ENCODE peak calls at places on chromosomes 2 and 18, in seven cellular contexts. D, J, H, F, I, P and O are unnamed samples.
A peak's percentile ranks its signal among the peaks of the same experiment; 100 is the strongest.

GRCh38 chr2:109185801-109186570 is 57.0 kb downstream of the SH3RF3 start:
- DNase-seq in I (no peak), F (no peak), P (peak; percentile 70), J (peak; percentile 42), D (peak; percentile 80), H (peak; percentile 34), O (no peak)

GRCh38 chr2:170255971-170256370 is 78.0 kb downstream of the MYO3B start:
- DNase-seq in H (no peak), D (no peak), J (no peak), F (no peak), I (no peak), P (no peak), O (no peak)

GRCh38 chr2:221422516-221423211 is 149.4 kb downstream of the EPHA4 start:
- DNase-seq in I (no peak), D (no peak), H (no peak), J (no peak), P (peak; percentile 72), F (no peak), O (no peak)

GRCh38 chr2:120576509-120577474 is 158.9 kb upstream of the GLI2 start:
- DNase-seq in H (no peak), F (no peak), D (no peak), J (no peak), I (no peak), P (peak; percentile 51), O (no peak)

GRCh38 chr2:239952251-239952650 is 72.9 kb downstream of the NDUFA10 start:
- DNase-seq in D (no peak), F (no peak), P (no peak), H (no peak), I (no peak), J (no peak), O (no peak)

GRCh38 chr2:28437918-28438317 is 45.3 kb downstream of the FOSL2 start:
- DNase-seq in F (no peak), P (no peak), H (no peak), J (no peak), I (no peak), D (no peak), O (no peak)

GRCh38 chr2:88582030-88582429 is 45.2 kb downstream of the EIF2AK3 start:
- DNase-seq in J (no peak), F (no peak), H (no peak), P (no peak), I (no peak), D (no peak), O (no peak)

GRCh38 chr2:176931588-176932563 is 280.7 kb upstream of the HNRNPA3 start:
- DNase-seq in D (peak; percentile 22), P (peak; percentile 27), H (no peak), J (no peak), I (peak; percentile 75), F (no peak), O (no peak)

GRCh38 chr2:85737961-85738360 is 15.8 kb upstream of the ATOH8 start:
- DNase-seq in J (no peak), D (peak; percentile 81), I (no peak), F (no peak), P (no peak), H (no peak), O (no peak)

GRCh38 chr2:42922790-42923631 is 130.6 kb upstream of the HAAO start:
- DNase-seq in H (peak; percentile 29), P (no peak), J (peak; percentile 17), D (peak; percentile 78), F (no peak), I (peak; percentile 38), O (peak; percentile 46)

GRCh38 chr18:13048061-13048605 is 57.0 kb downstream of the CEP192 start:
- DNase-seq in I (no peak), D (no peak), F (no peak), J (no peak), H (no peak), P (no peak), O (no peak)

GRCh38 chr2:232460171-232460570 is 4.2 kb downstream of the ALPI start:
- DNase-seq in P (no peak), I (no peak), D (no peak), F (no peak), J (no peak), H (peak; percentile 32), O (no peak)

GRCh38 chr2:139891636-139892035 is 1111.4 kb upstream of the NXPH2 start:
- DNase-seq in F (no peak), P (no peak), I (no peak), H (no peak), D (no peak), J (no peak), O (no peak)

GRCh38 chr2:88845772-88846661 is 154.5 kb downstream of the RPIA start:
- DNase-seq in P (no peak), F (no peak), J (no peak), D (no peak), I (no peak), H (no peak), O (no peak)

GRCh38 chr2:854460-854859 is 96.2 kb upstream of the SNTG2 start:
- DNase-seq in P (no peak), D (peak; percentile 9), F (no peak), I (no peak), H (peak; percentile 94), J (peak; percentile 22), O (no peak)

GRCh38 chr18:34959989-34960388 is 81.2 kb upstream of the MAPRE2 start:
- DNase-seq in I (no peak), J (no peak), H (no peak), F (no peak), P (no peak), D (no peak), O (no peak)